ENCODE peak calls at places on chromosomes 2 and 18, in six cellular contexts. One of them, this sample, is unnamed.

GRCh38 chr2:33946198-33946597 is 347.1 kb upstream of the FAM98A start:
- DNase-seq in stomach: no peak
- DNase-seq in AG04450: no peak
- DNase-seq in transverse colon: no peak
- DNase-seq in heart right ventricle: no peak
- DNase-seq in heart left ventricle: no peak
- DNase-seq in this sample: no peak

GRCh38 chr18:55534996-55535395 is 53.0 kb downstream of the TCF4 start:
- DNase-seq in stomach: no peak
- DNase-seq in AG04450: no peak
- DNase-seq in transverse colon: no peak
- DNase-seq in heart right ventricle: no peak
- DNase-seq in heart left ventricle: no peak
- DNase-seq in this sample: no peak

GRCh38 chr18:23355206-23355605 is 97.9 kb upstream of the RIOK3 start:
- DNase-seq in stomach: no peak
- DNase-seq in AG04450: no peak
- DNase-seq in transverse colon: no peak
- DNase-seq in heart right ventricle: no peak
- DNase-seq in heart left ventricle: no peak
- DNase-seq in this sample: no peak

GRCh38 chr2:9658972-9659371 is 28.2 kb upstream of the YWHAQ start:
- DNase-seq in stomach: no peak
- DNase-seq in AG04450: peak; percentile 21
- DNase-seq in transverse colon: no peak
- DNase-seq in heart right ventricle: no peak
- DNase-seq in heart left ventricle: no peak
- DNase-seq in this sample: no peak

GRCh38 chr2:134218928-134219707 is 34.8 kb upstream of the MGAT5 start:
- DNase-seq in stomach: no peak
- DNase-seq in AG04450: no peak
- DNase-seq in transverse colon: peak; percentile 45
- DNase-seq in heart right ventricle: peak; percentile 45
- DNase-seq in heart left ventricle: no peak
- DNase-seq in this sample: peak; percentile 71

GRCh38 chr2:64914735-64915509 is 74.3 kb upstream of the SLC1A4 start:
- DNase-seq in stomach: no peak
- DNase-seq in AG04450: peak; percentile 55
- DNase-seq in transverse colon: no peak
- DNase-seq in heart right ventricle: no peak
- DNase-seq in heart left ventricle: no peak
- DNase-seq in this sample: peak; percentile 79

GRCh38 chr2:191758420-191759199 is 80.7 kb downstream of the NABP1 start:
- DNase-seq in stomach: peak; percentile 58
- DNase-seq in AG04450: no peak
- DNase-seq in transverse colon: peak; percentile 48
- DNase-seq in heart right ventricle: peak; percentile 13
- DNase-seq in heart left ventricle: no peak
- DNase-seq in this sample: peak; percentile 35

GRCh38 chr2:197969391-197969893 is 165.0 kb downstream of the PLCL1 start:
- DNase-seq in stomach: no peak
- DNase-seq in AG04450: peak; percentile 13
- DNase-seq in transverse colon: no peak
- DNase-seq in heart right ventricle: no peak
- DNase-seq in heart left ventricle: no peak
- DNase-seq in this sample: no peak

GRCh38 chr18:47420130-47420529 is 168.7 kb upstream of the SKOR2 start:
- DNase-seq in stomach: no peak
- DNase-seq in AG04450: no peak
- DNase-seq in transverse colon: no peak
- DNase-seq in heart right ventricle: no peak
- DNase-seq in heart left ventricle: no peak
- DNase-seq in this sample: peak; percentile 6

GRCh38 chr2:236764716-236765115 is 195.1 kb downstream of the ACKR3 start:
- DNase-seq in stomach: no peak
- DNase-seq in AG04450: no peak
- DNase-seq in transverse colon: no peak
- DNase-seq in heart right ventricle: no peak
- DNase-seq in heart left ventricle: no peak
- DNase-seq in this sample: no peak

GRCh38 chr18:69177702-69178101 is 223.0 kb upstream of the DOK6 start:
- DNase-seq in stomach: no peak
- DNase-seq in AG04450: no peak
- DNase-seq in transverse colon: no peak
- DNase-seq in heart right ventricle: no peak
- DNase-seq in heart left ventricle: no peak
- DNase-seq in this sample: no peak

GRCh38 chr2:68811364-68811763 is 59.8 kb downstream of the BMP10 start:
- DNase-seq in stomach: no peak
- DNase-seq in AG04450: no peak
- DNase-seq in transverse colon: no peak
- DNase-seq in heart right ventricle: peak; percentile 55
- DNase-seq in heart left ventricle: peak; percentile 40
- DNase-seq in this sample: no peak

GRCh38 chr2:59584958-59585357 is 968.5 kb downstream of the BCL11A start:
- DNase-seq in stomach: no peak
- DNase-seq in AG04450: no peak
- DNase-seq in transverse colon: peak; percentile 8
- DNase-seq in heart right ventricle: no peak
- DNase-seq in heart left ventricle: no peak
- DNase-seq in this sample: no peak
- TF ChIP-seq CTCF in stomach: no peak
- TF ChIP-seq CTCF in AG04450: no peak
- TF ChIP-seq CTCF in transverse colon: peak; percentile 23
- TF ChIP-seq CTCF in heart right ventricle: peak; percentile 13
- TF ChIP-seq CTCF in heart left ventricle: no peak
- TF ChIP-seq CTCF in this sample: peak; percentile 50

DNA sequence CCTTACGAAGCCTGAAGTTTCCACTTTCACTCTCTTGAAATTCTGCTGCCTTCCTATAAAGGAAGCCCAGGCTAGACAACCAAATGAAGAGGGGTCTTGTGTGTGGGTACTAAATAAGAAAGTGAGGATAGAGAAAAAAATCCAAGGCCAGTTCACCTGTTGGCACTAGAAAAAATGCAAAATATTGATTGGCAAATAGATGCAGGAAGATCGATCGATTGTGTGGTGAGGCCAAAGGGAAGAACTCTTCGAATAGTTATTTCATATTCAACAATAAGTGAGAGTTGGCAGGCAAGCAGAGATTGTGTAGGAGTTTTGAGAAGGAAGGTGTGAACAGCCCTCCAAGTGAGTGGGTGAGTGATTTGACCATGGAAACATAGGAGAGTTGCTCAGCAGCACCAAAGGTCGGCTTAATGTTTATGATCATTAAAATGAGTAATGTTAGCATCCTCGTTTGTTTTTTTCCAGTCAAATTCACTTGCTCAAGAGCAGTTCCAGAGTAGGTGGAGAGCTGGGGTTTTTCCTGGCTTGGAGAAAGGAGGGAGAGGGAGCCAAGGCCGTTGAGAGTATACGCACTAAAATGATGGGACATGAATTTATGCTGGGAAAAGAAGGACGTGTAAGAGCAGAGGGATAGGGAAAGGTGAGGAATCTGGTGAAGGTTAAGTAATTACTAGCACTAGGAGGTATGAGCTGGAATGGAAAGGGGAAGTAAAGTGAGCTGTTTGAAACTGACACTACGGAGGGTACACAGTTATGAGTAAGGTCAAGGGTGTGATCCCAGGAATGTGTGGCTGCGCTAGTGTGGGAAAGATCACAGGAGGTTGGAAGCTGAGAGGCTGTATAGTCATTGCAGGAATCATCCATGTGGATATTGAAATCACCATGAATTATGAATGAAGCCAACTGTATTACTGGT is 1.1 kb upstream of the NAPG start:
- DNase-seq in stomach: no peak
- DNase-seq in AG04450: no peak
- DNase-seq in transverse colon: no peak
- DNase-seq in heart right ventricle: no peak
- DNase-seq in heart left ventricle: no peak
- DNase-seq in this sample: no peak
- H3K4me3 ChIP-seq in stomach: peak overlapping the region; percentile 91
- H3K4me3 ChIP-seq in AG04450: no peak overlapping the region
- H3K4me3 ChIP-seq in transverse colon: peak overlapping the region; percentile 91
- H3K4me3 ChIP-seq in heart right ventricle: no peak overlapping the region
- H3K4me3 ChIP-seq in heart left ventricle: peak overlapping the region; percentile 86
- H3K4me3 ChIP-seq in this sample: peak overlapping the region; percentile 99

DNA sequence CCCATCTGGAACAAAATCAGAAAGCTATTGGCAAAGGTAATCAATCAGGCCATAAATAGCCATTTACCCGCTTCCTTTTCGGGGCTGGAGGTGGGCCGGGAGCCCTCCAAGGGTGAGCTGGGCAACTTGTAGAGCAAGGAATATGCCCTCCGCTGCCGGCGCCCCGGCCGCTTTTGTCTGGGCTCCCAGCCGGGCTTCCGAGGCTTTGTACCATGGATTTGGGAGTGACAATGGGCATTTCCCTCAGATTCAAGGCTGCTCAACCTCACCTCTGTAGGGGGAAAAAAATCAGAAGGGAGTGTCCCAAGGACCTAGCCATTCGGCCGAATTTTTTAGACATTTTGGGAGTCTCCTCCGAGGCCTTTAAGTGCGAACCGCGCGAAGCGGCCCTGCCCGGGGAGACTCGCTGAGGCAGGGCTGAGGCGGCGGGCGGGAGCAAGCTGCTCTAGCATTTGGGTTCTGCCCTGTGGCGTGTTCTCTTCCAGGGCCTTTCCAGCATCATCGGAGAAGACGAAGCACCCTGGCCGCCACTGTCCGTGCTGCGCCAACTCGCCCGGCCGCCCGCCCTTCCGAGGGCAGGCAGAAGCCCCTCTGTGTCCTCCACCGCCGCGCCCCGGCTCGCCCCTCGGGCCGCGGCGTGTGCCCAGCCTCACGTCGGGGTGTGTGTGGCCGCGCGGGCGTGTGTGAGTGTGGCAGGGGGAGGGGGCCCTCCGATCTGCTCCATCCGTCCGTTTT is 975 bp upstream of the HOXD9 start:
- DNase-seq in stomach: no peak
- DNase-seq in AG04450: no peak
- DNase-seq in transverse colon: no peak
- DNase-seq in heart right ventricle: no peak
- DNase-seq in heart left ventricle: no peak
- DNase-seq in this sample: no peak
- H3K27me3 ChIP-seq in stomach: peaks cover 63% of the 10 kb centered on the region
- H3K27me3 ChIP-seq in AG04450: peaks cover 94% of the 10 kb centered on the region
- H3K27me3 ChIP-seq in transverse colon: peaks cover 99% of the 10 kb centered on the region
- H3K27me3 ChIP-seq in heart right ventricle: peaks cover 77% of the 10 kb centered on the region
- H3K27me3 ChIP-seq in heart left ventricle: peaks cover 99% of the 10 kb centered on the region
- H3K27me3 ChIP-seq in this sample: peaks cover 6% of the 10 kb centered on the region

GRCh38 chr2:111692311-111692710 is 191.7 kb downstream of the ANAPC1 start:
- DNase-seq in stomach: no peak
- DNase-seq in AG04450: no peak
- DNase-seq in transverse colon: no peak
- DNase-seq in heart right ventricle: no peak
- DNase-seq in heart left ventricle: no peak
- DNase-seq in this sample: no peak
- TF ChIP-seq CTCF in stomach: no peak
- TF ChIP-seq CTCF in AG04450: peak; percentile 26
- TF ChIP-seq CTCF in transverse colon: no peak
- TF ChIP-seq CTCF in heart right ventricle: no peak
- TF ChIP-seq CTCF in heart left ventricle: no peak
- TF ChIP-seq CTCF in this sample: no peak

DNA sequence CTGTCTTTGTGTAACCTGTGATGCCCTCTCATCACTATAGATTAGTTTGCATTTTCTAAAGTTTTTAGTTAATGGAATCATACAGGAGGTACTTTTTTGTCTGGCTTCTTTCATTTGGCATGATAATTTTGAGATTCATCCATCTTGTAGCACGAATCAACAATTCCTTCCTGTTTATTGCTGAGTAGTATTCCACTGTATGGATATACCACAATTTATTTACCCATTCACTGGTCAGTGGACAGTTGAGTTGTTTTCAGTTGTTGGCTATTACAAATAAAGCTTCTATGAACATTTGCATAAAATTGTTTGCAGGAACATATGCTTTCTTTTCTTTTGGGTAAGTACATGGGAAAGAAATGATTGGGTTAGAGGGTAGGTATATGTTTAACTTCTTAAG is 40.1 kb upstream of the ZNF396 start:
- DNase-seq in stomach: no peak
- DNase-seq in AG04450: no peak
- DNase-seq in transverse colon: no peak
- DNase-seq in heart right ventricle: no peak
- DNase-seq in heart left ventricle: no peak
- DNase-seq in this sample: no peak
- H3K4me3 ChIP-seq in stomach: no peak overlapping the region
- H3K4me3 ChIP-seq in AG04450: no peak overlapping the region
- H3K4me3 ChIP-seq in transverse colon: no peak overlapping the region
- H3K4me3 ChIP-seq in heart right ventricle: no peak overlapping the region
- H3K4me3 ChIP-seq in heart left ventricle: no peak overlapping the region
- H3K4me3 ChIP-seq in this sample: no peak overlapping the region

GRCh38 chr2:111029135-111029927 is 91.4 kb upstream of the BCL2L11 start:
- DNase-seq in stomach: peak; percentile 25
- DNase-seq in AG04450: no peak
- DNase-seq in transverse colon: peak; percentile 66
- DNase-seq in heart right ventricle: no peak
- DNase-seq in heart left ventricle: no peak
- DNase-seq in this sample: no peak
- H3K27me3 ChIP-seq in stomach: no peaks in the 10 kb centered on the region
- H3K27me3 ChIP-seq in AG04450: peaks cover 24% of the 10 kb centered on the region
- H3K27me3 ChIP-seq in transverse colon: no peaks in the 10 kb centered on the region
- H3K27me3 ChIP-seq in heart right ventricle: no peaks in the 10 kb centered on the region
- H3K27me3 ChIP-seq in heart left ventricle: no peaks in the 10 kb centered on the region
- H3K27me3 ChIP-seq in this sample: peaks cover 4% of the 10 kb centered on the region

DNA sequence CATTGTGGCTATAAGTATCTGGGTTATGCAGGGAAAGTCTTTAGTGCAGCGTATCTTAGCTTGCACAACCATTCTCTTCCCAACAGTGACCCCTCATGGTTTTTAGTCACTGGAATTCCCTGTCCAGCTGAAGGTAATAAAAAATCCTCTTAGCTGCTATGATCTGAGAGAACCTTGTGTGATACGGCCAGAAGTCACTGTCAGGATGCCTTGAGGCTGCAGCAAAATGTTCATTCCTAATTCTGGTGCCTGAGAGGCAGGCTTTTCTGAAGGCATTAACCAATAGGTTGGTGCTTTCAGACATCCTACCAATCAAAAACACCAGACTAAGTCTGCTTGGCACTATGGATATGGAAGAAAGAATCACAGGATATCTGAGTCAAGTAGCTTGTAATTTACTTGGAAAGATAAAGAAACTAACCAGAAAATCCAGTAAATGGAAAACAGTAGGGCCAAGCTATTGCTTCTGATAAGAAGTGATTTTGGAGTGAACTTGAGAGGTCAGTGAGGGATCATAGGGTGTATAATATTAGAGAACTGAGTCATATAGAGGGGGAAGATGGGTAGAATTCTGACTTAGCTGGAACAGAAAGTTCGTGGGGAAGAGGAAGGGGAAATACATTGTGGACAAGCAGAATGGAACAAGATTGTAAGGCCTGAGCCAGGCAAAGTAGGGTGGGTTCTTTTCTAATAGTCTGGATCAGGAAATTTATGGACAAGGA is 89.0 kb upstream of the SLC14A2 start:
- DNase-seq in stomach: no peak
- DNase-seq in AG04450: no peak
- DNase-seq in transverse colon: no peak
- DNase-seq in heart right ventricle: no peak
- DNase-seq in heart left ventricle: no peak
- DNase-seq in this sample: no peak
- TF ChIP-seq CTCF in stomach: no peak
- TF ChIP-seq CTCF in AG04450: no peak
- TF ChIP-seq CTCF in transverse colon: peak; percentile 9
- TF ChIP-seq CTCF in heart right ventricle: no peak
- TF ChIP-seq CTCF in heart left ventricle: no peak
- TF ChIP-seq CTCF in this sample: no peak

GRCh38 chr2:112835553-112836535 is 735 bp downstream of the IL1B start:
- DNase-seq in stomach: no peak
- DNase-seq in AG04450: no peak
- DNase-seq in transverse colon: no peak
- DNase-seq in heart right ventricle: no peak
- DNase-seq in heart left ventricle: no peak
- DNase-seq in this sample: no peak
- H3K4me3 ChIP-seq in stomach: peak overlapping the region; percentile 24
- H3K4me3 ChIP-seq in AG04450: peak overlapping the region; percentile 21
- H3K4me3 ChIP-seq in transverse colon: no peak overlapping the region
- H3K4me3 ChIP-seq in heart right ventricle: no peak overlapping the region
- H3K4me3 ChIP-seq in heart left ventricle: no peak overlapping the region
- H3K4me3 ChIP-seq in this sample: no peak overlapping the region